ENCODE peak calls at places on chromosomes 12 and 14, in five cellular contexts. L, N, H, Q and Z are unnamed samples.

GRCh38 chr14:68471029-68471963 is 321.6 kb downstream of the ZFP36L1 start:
- DNase-seq in L (no peak), Q (no peak), H (no peak), N (no peak), Z (no peak)

GRCh38 chr12:3658327-3659163 is 94.4 kb downstream of the CRACR2A start:
- DNase-seq in L (no peak), H (no peak), Q (no peak), N (peak; percentile 47), Z (no peak)

GRCh38 chr12:57800965-57801364 is 17.6 kb downstream of the AVIL start:
- DNase-seq in Q (no peak), N (no peak), H (no peak), L (no peak), Z (no peak)

GRCh38 chr12:15648564-15648963 is 140.6 kb downstream of the EPS8 start:
- DNase-seq in N (peak; percentile 78), L (no peak), H (no peak), Q (no peak), Z (no peak)

GRCh38 chr14:22386924-22387775 is 201.9 kb downstream of the DAD1 start:
- DNase-seq in H (no peak), Q (peak; percentile 47), L (peak; percentile 28), N (peak; percentile 72), Z (peak; percentile 60)

GRCh38 chr12:3204716-3205617 is 127.8 kb downstream of the TSPAN9 start:
- DNase-seq in H (no peak), L (no peak), N (no peak), Q (no peak), Z (no peak)

GRCh38 chr14:75048101-75048500 is 3.2 kb downstream of the MLH3 start:
- DNase-seq in N (no peak), L (no peak), H (no peak), Q (no peak), Z (no peak)

GRCh38 chr12:110765144-110765543 is 22.5 kb upstream of the PPP1CC start:
- DNase-seq in L (no peak), Q (no peak), H (no peak), N (no peak), Z (no peak)

GRCh38 chr12:47707355-47707754 is 1.5 kb upstream of the RPAP3 start:
- DNase-seq in L (no peak), H (no peak), Q (no peak), N (no peak), Z (no peak)